ENCODE peak calls at places on chromosomes 12 and 14, in four cellular contexts. C is germinal center, R is T-cell, H is right cardiac atrium. O is an unnamed sample.

GRCh38 chr14:63542231-63542999 is 762 bp downstream of the PPP2R5E start:
- DNase-seq in R (no peak), H (no peak), C (no peak), O (peak)

GRCh38 chr14:95886366-95886765 is 9.7 kb downstream of the TUNAR start:
- DNase-seq in H (no peak), C (no peak), R (no peak), O (no peak)

GRCh38 chr12:94534761-94535613 is 75.3 kb upstream of the CEP83 start:
- DNase-seq in C (no peak), H (no peak), R (no peak), O (no peak)

GRCh38 chr12:14716848-14717444 is 20.5 kb upstream of the GUCY2C start:
- DNase-seq in R (peak), C (peak), H (no peak), O (peak)

GRCh38 chr12:45464699-45465098 is 248.8 kb downstream of the ANO6 start:
- DNase-seq in H (peak), R (no peak), C (no peak), O (no peak)

GRCh38 chr12:31590730-31591307 is at the start of gene DENND5B:
- DNase-seq in R (peak), C (peak), H (peak), O (peak)

GRCh38 chr12:112163056-112163455 is 37.7 kb downstream of the TRAFD1 start:
- DNase-seq in C (no peak), H (no peak), R (no peak), O (no peak)

GRCh38 chr14:86858591-86858990 is 1134.4 kb downstream of the GALC start:
- DNase-seq in R (no peak), H (no peak), C (no peak), O (no peak)

GRCh38 chr14:37599527-37600368 is 4.3 kb downstream of the TTC6 start:
- DNase-seq in C (no peak), R (no peak), H (peak), O (no peak)

GRCh38 chr14:55107766-55108554 is 21.1 kb upstream of the LGALS3 start:
- DNase-seq in H (peak), R (no peak), C (no peak), O (no peak)

O was measured in Karpas-422.